ENCODE peak calls at places on chromosome 18, in six cellular contexts. One of them, this sample, is unnamed.

GRCh38 chr18:25166113-25166512 is 185.9 kb downstream of the ZNF521 start:
- DNase-seq in C1 segment of cervical spinal cord: no peak
- DNase-seq in hypothalamus: no peak
- DNase-seq in astrocyte of the spinal cord: no peak
- DNase-seq in adipocyte: peak
- DNase-seq in BJ: no peak
- DNase-seq in this sample: no peak

GRCh38 chr18:13603304-13604019 is 122.9 kb downstream of the FAM210A start:
- DNase-seq in BJ: no peak
- DNase-seq in astrocyte of the spinal cord: no peak
- DNase-seq in C1 segment of cervical spinal cord: no peak
- DNase-seq in hypothalamus: no peak
- DNase-seq in adipocyte: no peak
- DNase-seq in this sample: no peak

GRCh38 chr18:49899647-49900330 is 86.5 kb upstream of the ACAA2 start:
- DNase-seq in adipocyte: no peak
- DNase-seq in C1 segment of cervical spinal cord: no peak
- DNase-seq in astrocyte of the spinal cord: no peak
- DNase-seq in BJ: no peak
- DNase-seq in hypothalamus: no peak
- DNase-seq in this sample: peak

GRCh38 chr18:61893304-61893970 is 630 bp upstream of the RNF152 start:
- DNase-seq in BJ: no peak
- DNase-seq in C1 segment of cervical spinal cord: peak
- DNase-seq in adipocyte: peak
- DNase-seq in hypothalamus: peak
- DNase-seq in astrocyte of the spinal cord: peak
- DNase-seq in this sample: peak

GRCh38 chr18:37565138-37565984 is at the start of gene CELF4:
- DNase-seq in BJ: no peak
- DNase-seq in C1 segment of cervical spinal cord: peak
- DNase-seq in astrocyte of the spinal cord: peak
- DNase-seq in hypothalamus: peak
- DNase-seq in adipocyte: no peak
- DNase-seq in this sample: peak

GRCh38 chr18:78764544-78764943 is 215.1 kb upstream of the SALL3 start:
- DNase-seq in BJ: no peak
- DNase-seq in adipocyte: no peak
- DNase-seq in hypothalamus: no peak
- DNase-seq in C1 segment of cervical spinal cord: no peak
- DNase-seq in astrocyte of the spinal cord: no peak
- DNase-seq in this sample: no peak

GRCh38 chr18:62396967-62397366 is 71.9 kb downstream of the TNFRSF11A start:
- DNase-seq in astrocyte of the spinal cord: no peak
- DNase-seq in hypothalamus: no peak
- DNase-seq in C1 segment of cervical spinal cord: no peak
- DNase-seq in adipocyte: no peak
- DNase-seq in BJ: no peak
- DNase-seq in this sample: no peak

GRCh38 chr18:2146754-2147153 is 424.6 kb downstream of the METTL4 start:
- DNase-seq in adipocyte: no peak
- DNase-seq in C1 segment of cervical spinal cord: no peak
- DNase-seq in hypothalamus: no peak
- DNase-seq in BJ: no peak
- DNase-seq in astrocyte of the spinal cord: no peak
- DNase-seq in this sample: no peak

GRCh38 chr18:24602156-24602555 is 141.7 kb downstream of the HRH4 start:
- DNase-seq in C1 segment of cervical spinal cord: no peak
- DNase-seq in BJ: no peak
- DNase-seq in astrocyte of the spinal cord: no peak
- DNase-seq in hypothalamus: no peak
- DNase-seq in adipocyte: no peak
- DNase-seq in this sample: no peak

GRCh38 chr18:79512461-79513380 is 117.0 kb downstream of the NFATC1 start:
- DNase-seq in hypothalamus: no peak
- DNase-seq in BJ: no peak
- DNase-seq in astrocyte of the spinal cord: no peak
- DNase-seq in adipocyte: no peak
- DNase-seq in C1 segment of cervical spinal cord: no peak
- DNase-seq in this sample: peak

GRCh38 chr18:8742382-8743361 is 37.3 kb downstream of the MTCL1 start:
- DNase-seq in hypothalamus: no peak
- DNase-seq in BJ: no peak
- DNase-seq in astrocyte of the spinal cord: no peak
- DNase-seq in C1 segment of cervical spinal cord: no peak
- DNase-seq in adipocyte: no peak
- DNase-seq in this sample: no peak

GRCh38 chr18:3458952-3459853 is 9.2 kb downstream of the TGIF1 start:
- DNase-seq in adipocyte: peak
- DNase-seq in C1 segment of cervical spinal cord: no peak
- DNase-seq in astrocyte of the spinal cord: peak
- DNase-seq in hypothalamus: no peak
- DNase-seq in BJ: no peak
- DNase-seq in this sample: no peak

GRCh38 chr18:44130365-44130942 is 550.2 kb upstream of the SETBP1 start:
- DNase-seq in astrocyte of the spinal cord: peak
- DNase-seq in hypothalamus: no peak
- DNase-seq in BJ: no peak
- DNase-seq in adipocyte: peak
- DNase-seq in C1 segment of cervical spinal cord: peak
- DNase-seq in this sample: peak

GRCh38 chr18:44290366-44290855 is 390.3 kb upstream of the SETBP1 start:
- DNase-seq in adipocyte: no peak
- DNase-seq in BJ: no peak
- DNase-seq in C1 segment of cervical spinal cord: no peak
- DNase-seq in astrocyte of the spinal cord: no peak
- DNase-seq in hypothalamus: no peak
- DNase-seq in this sample: no peak

GRCh38 chr18:11674119-11674518 is 14.9 kb upstream of the GNAL start:
- DNase-seq in BJ: no peak
- DNase-seq in C1 segment of cervical spinal cord: no peak
- DNase-seq in hypothalamus: no peak
- DNase-seq in adipocyte: no peak
- DNase-seq in astrocyte of the spinal cord: no peak
- DNase-seq in this sample: no peak

GRCh38 chr18:13137041-13137938 is 81.3 kb upstream of the LDLRAD4 start:
- DNase-seq in BJ: no peak
- DNase-seq in astrocyte of the spinal cord: peak
- DNase-seq in C1 segment of cervical spinal cord: no peak
- DNase-seq in adipocyte: peak
- DNase-seq in hypothalamus: no peak
- DNase-seq in this sample: peak

GRCh38 chr18:80228051-80228848 is 19.1 kb downstream of the PARD6G start:
- DNase-seq in astrocyte of the spinal cord: no peak
- DNase-seq in hypothalamus: no peak
- DNase-seq in BJ: no peak
- DNase-seq in adipocyte: no peak
- DNase-seq in C1 segment of cervical spinal cord: no peak
- DNase-seq in this sample: no peak

GRCh38 chr18:13137939-13138821 is 80.4 kb upstream of the LDLRAD4 start:
- DNase-seq in hypothalamus: no peak
- DNase-seq in C1 segment of cervical spinal cord: no peak
- DNase-seq in adipocyte: no peak
- DNase-seq in BJ: no peak
- DNase-seq in astrocyte of the spinal cord: no peak
- DNase-seq in this sample: no peak

GRCh38 chr18:50711401-50711800 is 108.4 kb downstream of the MRO start:
- DNase-seq in hypothalamus: no peak
- DNase-seq in C1 segment of cervical spinal cord: no peak
- DNase-seq in BJ: no peak
- DNase-seq in adipocyte: no peak
- DNase-seq in astrocyte of the spinal cord: no peak
- DNase-seq in this sample: peak

GRCh38 chr18:62957885-62958472 is 242.6 kb downstream of the PHLPP1 start:
- DNase-seq in BJ: no peak
- DNase-seq in C1 segment of cervical spinal cord: no peak
- DNase-seq in adipocyte: peak
- DNase-seq in astrocyte of the spinal cord: no peak
- DNase-seq in hypothalamus: no peak
- DNase-seq in this sample: peak

GRCh38 chr18:70578480-70578879 is 289.6 kb downstream of the SOCS6 start:
- DNase-seq in astrocyte of the spinal cord: no peak
- DNase-seq in C1 segment of cervical spinal cord: no peak
- DNase-seq in hypothalamus: no peak
- DNase-seq in adipocyte: no peak
- DNase-seq in BJ: no peak
- DNase-seq in this sample: peak

GRCh38 chr18:52531836-52532235 is 191.8 kb downstream of the DCC start:
- DNase-seq in BJ: no peak
- DNase-seq in C1 segment of cervical spinal cord: no peak
- DNase-seq in astrocyte of the spinal cord: no peak
- DNase-seq in hypothalamus: no peak
- DNase-seq in adipocyte: no peak
- DNase-seq in this sample: no peak

GRCh38 chr18:77065221-77065981 is 67.2 kb downstream of the MBP start:
- DNase-seq in hypothalamus: no peak
- DNase-seq in adipocyte: peak
- DNase-seq in C1 segment of cervical spinal cord: no peak
- DNase-seq in BJ: peak
- DNase-seq in astrocyte of the spinal cord: peak
- DNase-seq in this sample: no peak

GRCh38 chr18:44458777-44459176 is 221.9 kb upstream of the SETBP1 start:
- DNase-seq in C1 segment of cervical spinal cord: no peak
- DNase-seq in BJ: peak
- DNase-seq in adipocyte: peak
- DNase-seq in astrocyte of the spinal cord: peak
- DNase-seq in hypothalamus: no peak
- DNase-seq in this sample: no peak

GRCh38 chr18:26268454-26268853 is 42.2 kb downstream of the TAF4B start:
- DNase-seq in C1 segment of cervical spinal cord: no peak
- DNase-seq in BJ: no peak
- DNase-seq in adipocyte: no peak
- DNase-seq in astrocyte of the spinal cord: no peak
- DNase-seq in hypothalamus: no peak
- DNase-seq in this sample: no peak

GRCh38 chr18:59570101-59570875 is 126.9 kb downstream of the CCBE1 start:
- DNase-seq in astrocyte of the spinal cord: no peak
- DNase-seq in C1 segment of cervical spinal cord: no peak
- DNase-seq in hypothalamus: no peak
- DNase-seq in BJ: no peak
- DNase-seq in adipocyte: no peak
- DNase-seq in this sample: peak

GRCh38 chr18:53991202-53991601 is 233.3 kb downstream of the MBD2 start:
- DNase-seq in BJ: peak
- DNase-seq in hypothalamus: no peak
- DNase-seq in astrocyte of the spinal cord: peak
- DNase-seq in C1 segment of cervical spinal cord: no peak
- DNase-seq in adipocyte: peak
- DNase-seq in this sample: no peak

GRCh38 chr18:58998421-58999203 is 133.9 kb downstream of the ZNF532 start:
- DNase-seq in adipocyte: peak
- DNase-seq in hypothalamus: no peak
- DNase-seq in astrocyte of the spinal cord: peak
- DNase-seq in C1 segment of cervical spinal cord: no peak
- DNase-seq in BJ: peak
- DNase-seq in this sample: no peak

GRCh38 chr18:41732371-41732770 is 222.7 kb upstream of the PIK3C3 start:
- DNase-seq in astrocyte of the spinal cord: no peak
- DNase-seq in BJ: no peak
- DNase-seq in C1 segment of cervical spinal cord: no peak
- DNase-seq in adipocyte: no peak
- DNase-seq in hypothalamus: no peak
- DNase-seq in this sample: no peak

GRCh38 chr18:37361223-37362157 is 204.1 kb downstream of the CELF4 start:
- DNase-seq in hypothalamus: no peak
- DNase-seq in C1 segment of cervical spinal cord: no peak
- DNase-seq in astrocyte of the spinal cord: no peak
- DNase-seq in adipocyte: no peak
- DNase-seq in BJ: no peak
- DNase-seq in this sample: no peak

GRCh38 chr18:22457552-22457951 is 39.8 kb upstream of the CTAGE1 start:
- DNase-seq in adipocyte: no peak
- DNase-seq in BJ: no peak
- DNase-seq in astrocyte of the spinal cord: no peak
- DNase-seq in hypothalamus: no peak
- DNase-seq in C1 segment of cervical spinal cord: no peak
- DNase-seq in this sample: no peak

GRCh38 chr18:53152478-53152877 is 812.5 kb downstream of the DCC start:
- DNase-seq in hypothalamus: no peak
- DNase-seq in C1 segment of cervical spinal cord: no peak
- DNase-seq in BJ: no peak
- DNase-seq in astrocyte of the spinal cord: no peak
- DNase-seq in adipocyte: no peak
- DNase-seq in this sample: no peak

GRCh38 chr18:47075098-47075883 is 39.9 kb upstream of the ELOA2 start:
- DNase-seq in C1 segment of cervical spinal cord: no peak
- DNase-seq in astrocyte of the spinal cord: peak
- DNase-seq in hypothalamus: no peak
- DNase-seq in adipocyte: peak
- DNase-seq in BJ: peak
- DNase-seq in this sample: peak

GRCh38 chr18:73151086-73151485 is 283.3 kb upstream of the NETO1 start:
- DNase-seq in adipocyte: peak
- DNase-seq in astrocyte of the spinal cord: no peak
- DNase-seq in C1 segment of cervical spinal cord: no peak
- DNase-seq in hypothalamus: no peak
- DNase-seq in BJ: no peak
- DNase-seq in this sample: no peak

This sample was measured in glutamatergic neuron.